ENCODE peak calls at places on chromosome 17, in seven cellular contexts. T is lower lobe of right lung, Z is heart left ventricle, C is AG09319, E is fibroblast of pulmonary artery, J is RWPE2, K is mucosa of descending colon. N is an unnamed sample.

GRCh38 chr17:60729854-60730253 is 52.2 kb downstream of the BCAS3 start:
- DNase-seq in T (no peak), Z (no peak), C (no peak), E (peak), J (no peak), K (no peak), N (no peak)

GRCh38 chr17:19370493-19370960 is 7.8 kb upstream of the MAPK7 start:
- DNase-seq in T (peak), Z (peak), C (no peak), E (no peak), J (peak), K (no peak), N (peak)

GRCh38 chr17:35376245-35376644 is 2.8 kb upstream of the SLFN11 start:
- DNase-seq in T (no peak), Z (no peak), C (no peak), E (peak), J (no peak), K (no peak), N (no peak)

GRCh38 chr17:62981933-62982332 is 15.9 kb downstream of the TANC2 start:
- DNase-seq in T (no peak), Z (no peak), C (no peak), E (no peak), J (no peak), K (no peak), N (no peak)

GRCh38 chr17:30124273-30124796 is 7.7 kb downstream of the NSRP1 start:
- DNase-seq in T (no peak), Z (no peak), C (no peak), E (no peak), J (no peak), K (no peak), N (no peak)

GRCh38 chr17:80024206-80024972 is 11.3 kb downstream of the TBC1D16 start:
- DNase-seq in T (no peak), Z (no peak), C (no peak), E (no peak), J (no peak), K (no peak), N (no peak)

GRCh38 chr17:4722678-4723240 is 8.5 kb upstream of the MED11 start:
- DNase-seq in T (peak), Z (no peak), C (no peak), E (no peak), J (no peak), K (no peak), N (no peak)

GRCh38 chr17:57619061-57619937 is 125.8 kb downstream of the CCDC182 start:
- DNase-seq in T (no peak), Z (no peak), C (no peak), E (peak), J (peak), K (no peak), N (no peak)

GRCh38 chr17:29590979-29591736 is 1.7 kb upstream of the GIT1 start:
- DNase-seq in T (peak), Z (peak), C (no peak), E (peak), J (no peak), K (peak), N (peak)

GRCh38 chr17:8151641-8152111 is 528 bp downstream of the PER1 start:
- DNase-seq in T (peak), Z (peak), C (no peak), E (peak), J (no peak), K (peak), N (peak)

GRCh38 chr17:47807421-47807820 is 14.2 kb downstream of the OSBPL7 start:
- DNase-seq in T (no peak), Z (no peak), C (no peak), E (no peak), J (no peak), K (no peak), N (no peak)

GRCh38 chr17:2084766-2085647 is 30.1 kb downstream of the HIC1 start:
- DNase-seq in T (peak), Z (no peak), C (peak), E (peak), J (no peak), K (peak), N (no peak)

GRCh38 chr17:44914148-44914547 is 1.2 kb downstream of the GFAP start:
- DNase-seq in T (peak), Z (no peak), C (no peak), E (no peak), J (no peak), K (peak), N (no peak)

GRCh38 chr17:49132699-49133364 is at the start of gene B4GALNT2:
- DNase-seq in T (peak), Z (no peak), C (no peak), E (no peak), J (peak), K (peak), N (peak)

GRCh38 chr17:45851022-45851421 is 6.3 kb downstream of the SPPL2C start:
- DNase-seq in T (no peak), Z (no peak), C (no peak), E (no peak), J (peak), K (no peak), N (no peak)

GRCh38 chr17:58187063-58187462 is 5.5 kb upstream of the EPX start:
- DNase-seq in T (no peak), Z (no peak), C (no peak), E (no peak), J (no peak), K (no peak), N (no peak)

GRCh38 chr17:63309021-63309420 is 137.1 kb downstream of the CYB561 start:
- DNase-seq in T (no peak), Z (no peak), C (no peak), E (peak), J (no peak), K (no peak), N (no peak)

GRCh38 chr17:46020998-46021397 is 21.9 kb downstream of the STH start:
- DNase-seq in T (no peak), Z (no peak), C (no peak), E (no peak), J (no peak), K (no peak), N (no peak)

GRCh38 chr17:16374129-16374528 is 6.8 kb upstream of the UBB start:
- DNase-seq in T (no peak), Z (peak), C (no peak), E (peak), J (no peak), K (no peak), N (no peak)

GRCh38 chr17:50177983-50178834 is 12.4 kb downstream of the SGCA start:
- DNase-seq in T (peak), Z (peak), C (no peak), E (peak), J (peak), K (peak), N (peak)

GRCh38 chr17:48240562-48241130 is 133.1 kb downstream of the SNX11 start:
- DNase-seq in T (no peak), Z (no peak), C (no peak), E (peak), J (no peak), K (no peak), N (no peak)

GRCh38 chr17:42101513-42102292 is 3.4 kb upstream of the ZNF385C start:
- DNase-seq in T (peak), Z (peak), C (no peak), E (peak), J (no peak), K (peak), N (peak)

GRCh38 chr17:31085563-31085962 is 9.2 kb upstream of the NF1 start:
- DNase-seq in T (no peak), Z (no peak), C (no peak), E (peak), J (no peak), K (no peak), N (no peak)

GRCh38 chr17:8955021-8955420 is 10.5 kb downstream of the PIK3R5 start:
- DNase-seq in T (no peak), Z (no peak), C (no peak), E (no peak), J (no peak), K (no peak), N (no peak)

GRCh38 chr17:63382826-63383225 is 63.3 kb downstream of the CYB561 start:
- DNase-seq in T (no peak), Z (no peak), C (no peak), E (peak), J (no peak), K (no peak), N (no peak)

GRCh38 chr17:48241770-48242497 is 134.4 kb downstream of the SNX11 start:
- DNase-seq in T (no peak), Z (no peak), C (no peak), E (no peak), J (no peak), K (no peak), N (no peak)

GRCh38 chr17:6894206-6894528 is 62.6 kb upstream of the TEKT1 start:
- DNase-seq in T (no peak), Z (no peak), C (no peak), E (peak), J (no peak), K (no peak), N (peak)
- TF ChIP-seq CTCF in T (peak), Z (peak), C (peak), E (peak), J (no peak), K (no peak), N (peak)

GRCh38 chr17:43755389-43755875 is 3.2 kb downstream of the SOST start:
- DNase-seq in T (no peak), Z (no peak), C (no peak), E (peak), J (no peak), K (no peak), N (peak)
- TF ChIP-seq CTCF in T (no peak), Z (no peak), C (no peak), E (no peak), J (no peak), K (no peak), N (no peak)

DNA sequence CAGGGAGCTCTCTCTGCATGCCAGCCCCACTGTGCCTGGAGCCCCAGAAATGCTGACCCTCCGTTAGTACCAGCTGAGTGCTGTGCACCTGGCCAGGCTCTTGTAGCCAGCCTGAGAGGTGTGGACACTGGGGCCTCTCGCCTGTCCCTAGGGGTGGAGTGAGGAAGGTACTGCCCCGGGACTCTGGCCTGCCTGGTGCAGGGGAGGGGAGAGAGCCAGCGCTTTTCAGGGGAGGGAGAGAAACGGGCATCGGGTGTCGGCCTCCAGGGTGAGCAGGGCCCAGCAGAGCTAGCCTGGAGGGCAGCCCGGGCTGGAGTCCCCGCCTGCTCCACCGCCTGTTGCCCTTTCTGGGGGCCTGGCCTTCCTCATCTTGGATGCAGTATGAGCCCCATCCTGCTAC is 13.1 kb downstream of the MAP2K3 start:
- DNase-seq in T (no peak), Z (no peak), C (no peak), E (no peak), J (no peak), K (no peak), N (no peak)
- TF ChIP-seq CTCF in T (no peak), Z (no peak), C (no peak), E (no peak), J (no peak), K (no peak), N (no peak)

GRCh38 chr17:76784926-76785325 is 47.0 kb downstream of the MFSD11 start:
- DNase-seq in T (no peak), Z (no peak), C (no peak), E (no peak), J (no peak), K (no peak), N (no peak)

GRCh38 chr17:76783146-76783545 is 45.2 kb downstream of the MFSD11 start:
- DNase-seq in T (no peak), Z (no peak), C (no peak), E (no peak), J (no peak), K (no peak), N (no peak)

DNA sequence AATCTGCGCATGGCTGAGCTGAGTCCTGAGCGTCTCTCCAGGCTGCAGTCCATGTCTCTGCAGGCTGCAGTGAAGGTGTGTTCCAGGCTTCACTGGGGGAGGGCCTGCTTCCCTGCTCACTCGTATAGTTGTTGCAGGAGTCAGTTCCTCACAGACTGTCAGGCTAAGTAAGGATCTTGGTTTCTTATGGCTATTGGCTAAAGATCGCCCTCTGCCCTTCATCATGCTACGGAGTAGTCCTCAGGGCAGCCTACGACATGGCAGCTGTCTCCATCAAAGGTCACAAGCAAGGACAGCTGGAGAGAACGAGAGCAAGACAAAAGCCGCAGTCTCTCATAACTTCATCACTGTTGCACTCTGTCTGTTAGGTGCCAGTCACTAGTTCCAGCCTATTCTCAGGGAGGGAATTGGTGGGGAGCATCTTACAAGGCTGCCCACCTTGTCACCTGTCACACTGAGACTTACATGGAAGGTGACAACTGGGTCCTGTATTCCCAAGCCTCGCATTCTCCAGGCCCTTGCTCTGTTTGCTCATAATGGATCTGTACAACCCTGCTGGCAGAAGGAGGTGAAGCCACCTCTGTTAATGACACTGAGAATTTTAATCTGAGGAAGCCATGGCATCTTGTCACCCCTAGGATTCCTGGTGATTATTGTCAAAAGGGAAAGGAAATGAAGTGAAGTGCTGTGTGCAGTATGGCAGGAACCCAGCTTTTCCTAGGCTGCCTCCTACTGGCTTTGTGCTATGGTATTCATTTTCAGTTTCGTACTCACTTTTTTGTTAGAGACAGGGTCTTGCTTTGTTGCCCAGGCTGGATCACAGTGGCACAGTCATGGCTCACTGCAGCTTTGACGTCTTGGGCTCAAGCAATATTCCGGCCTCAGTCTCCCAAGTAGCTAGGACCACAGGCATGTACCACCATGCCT is 43.4 kb downstream of the MFSD11 start:
- DNase-seq in T (no peak), Z (no peak), C (no peak), E (no peak), J (no peak), K (no peak), N (peak)
- TF ChIP-seq CTCF in T (no peak), Z (no peak), C (no peak), E (no peak), J (no peak), K (no peak), N (no peak)

DNA sequence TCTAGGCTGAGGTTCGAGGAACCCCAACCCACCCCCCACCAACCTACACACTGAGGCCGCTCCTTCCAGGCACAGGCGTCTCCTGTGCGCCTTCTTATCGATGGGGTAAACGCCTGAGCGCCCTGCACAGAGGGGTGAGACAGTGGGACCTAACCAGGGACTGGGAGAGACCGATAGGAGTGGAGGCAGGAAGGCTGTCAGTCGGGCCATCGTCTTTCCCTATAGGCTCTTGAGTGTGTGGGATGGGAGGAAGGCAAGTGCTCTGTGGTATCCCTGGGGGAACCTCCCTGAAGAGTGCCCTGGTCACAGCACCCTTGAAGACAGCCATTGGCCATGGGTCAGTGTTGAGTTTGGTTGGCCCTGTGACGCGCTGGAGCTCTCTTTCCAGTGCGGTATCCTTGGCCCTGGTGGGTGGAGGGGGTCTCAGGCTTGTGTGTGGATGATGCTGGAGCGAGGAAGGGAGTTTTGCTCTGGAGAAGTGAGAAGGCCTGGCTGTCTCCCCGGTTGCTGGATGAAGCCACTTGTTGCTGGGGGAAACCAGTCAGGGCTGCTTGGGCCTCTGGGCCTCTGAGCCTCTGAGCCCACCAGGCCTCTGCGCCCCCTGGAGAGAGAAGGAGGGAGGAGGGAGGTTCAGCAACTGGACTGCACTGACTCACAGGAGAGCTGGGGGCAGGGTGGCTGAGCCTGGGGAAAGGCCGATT is 1.7 kb downstream of the GPRC5C start:
- DNase-seq in T (no peak), Z (no peak), C (no peak), E (peak), J (no peak), K (peak), N (no peak)
- TF ChIP-seq CTCF in T (no peak), Z (no peak), C (no peak), E (no peak), J (no peak), K (no peak), N (no peak)

N was measured in activated CD8-positive, alpha-beta T cell treated with anti-CD3 and anti-CD28 coated beads for 36 hours.